ENCODE peak calls at places on chromosomes 7 and 10, in five cellular contexts. Q is fibroblast of lung, Z is dorsolateral prefrontal cortex, K is brain microvascular endothelial cell, E is adrenal gland. J is an unnamed sample.

GRCh38 chr7:130210181-130210935 is 2.7 kb downstream of the SSMEM1 start:
- DNase-seq in Q (peak; percentile 16), E (no peak), K (no peak), Z (no peak), J (peak; percentile 69)

GRCh38 chr7:91264083-91264923 is at the start of gene FZD1:
- DNase-seq in Z (peak; percentile 95), E (peak; percentile 98), K (peak; percentile 97), Q (peak; percentile 99), J (peak; percentile 99)

GRCh38 chr10:51748959-51749358 is 49.6 kb upstream of the CSTF2T start:
- DNase-seq in Z (no peak), E (no peak), Q (no peak), K (no peak), J (peak; percentile 5)

GRCh38 chr10:124099603-124100002 is 6.2 kb upstream of the CHST15 start:
- DNase-seq in K (no peak), Z (no peak), Q (no peak), E (no peak), J (no peak)

GRCh38 chr7:12749069-12749468 is 61.6 kb downstream of the ARL4A start:
- DNase-seq in Z (no peak), Q (no peak), E (no peak), K (no peak), J (no peak)

GRCh38 chr10:78780551-78780961 is 288.2 kb upstream of the ZMIZ1 start:
- DNase-seq in Q (no peak), Z (no peak), E (no peak), K (no peak), J (no peak)

GRCh38 chr10:13317474-13317873 is 17.6 kb upstream of the PHYH start:
- DNase-seq in Z (no peak), Q (no peak), E (no peak), K (no peak), J (peak; percentile 10)

GRCh38 chr10:14478639-14479038 is 147.9 kb upstream of the FRMD4A start:
- DNase-seq in Q (peak; percentile 87), K (peak; percentile 85), E (peak; percentile 67), Z (peak; percentile 68), J (peak; percentile 87)

GRCh38 chr7:155280446-155281410 is 16.9 kb upstream of the INSIG1 start:
- DNase-seq in E (no peak), Q (no peak), K (no peak), Z (no peak), J (no peak)

GRCh38 chr7:159102681-159103381 is 41.8 kb downstream of the VIPR2 start:
- DNase-seq in Z (no peak), E (no peak), Q (no peak), K (no peak), J (no peak)

GRCh38 chr7:73703985-73704639 is 15.4 kb downstream of the STX1A start:
- DNase-seq in E (peak; percentile 62), K (peak; percentile 60), Z (no peak), Q (no peak), J (peak; percentile 81)

GRCh38 chr10:80552151-80552646 is 14.5 kb downstream of the SH2D4B start:
- DNase-seq in E (peak; percentile 7), Q (no peak), K (no peak), Z (no peak), J (peak; percentile 34)

GRCh38 chr10:33537066-33537465 is 202.6 kb upstream of the NRP1 start:
- DNase-seq in Z (no peak), E (no peak), K (no peak), Q (peak; percentile 50), J (peak; percentile 53)
- H3K4me3 ChIP-seq in Z (no peak overlapping the region), E (no peak overlapping the region), K (no peak overlapping the region), Q (no peak overlapping the region), J (no peak overlapping the region)

DNA sequence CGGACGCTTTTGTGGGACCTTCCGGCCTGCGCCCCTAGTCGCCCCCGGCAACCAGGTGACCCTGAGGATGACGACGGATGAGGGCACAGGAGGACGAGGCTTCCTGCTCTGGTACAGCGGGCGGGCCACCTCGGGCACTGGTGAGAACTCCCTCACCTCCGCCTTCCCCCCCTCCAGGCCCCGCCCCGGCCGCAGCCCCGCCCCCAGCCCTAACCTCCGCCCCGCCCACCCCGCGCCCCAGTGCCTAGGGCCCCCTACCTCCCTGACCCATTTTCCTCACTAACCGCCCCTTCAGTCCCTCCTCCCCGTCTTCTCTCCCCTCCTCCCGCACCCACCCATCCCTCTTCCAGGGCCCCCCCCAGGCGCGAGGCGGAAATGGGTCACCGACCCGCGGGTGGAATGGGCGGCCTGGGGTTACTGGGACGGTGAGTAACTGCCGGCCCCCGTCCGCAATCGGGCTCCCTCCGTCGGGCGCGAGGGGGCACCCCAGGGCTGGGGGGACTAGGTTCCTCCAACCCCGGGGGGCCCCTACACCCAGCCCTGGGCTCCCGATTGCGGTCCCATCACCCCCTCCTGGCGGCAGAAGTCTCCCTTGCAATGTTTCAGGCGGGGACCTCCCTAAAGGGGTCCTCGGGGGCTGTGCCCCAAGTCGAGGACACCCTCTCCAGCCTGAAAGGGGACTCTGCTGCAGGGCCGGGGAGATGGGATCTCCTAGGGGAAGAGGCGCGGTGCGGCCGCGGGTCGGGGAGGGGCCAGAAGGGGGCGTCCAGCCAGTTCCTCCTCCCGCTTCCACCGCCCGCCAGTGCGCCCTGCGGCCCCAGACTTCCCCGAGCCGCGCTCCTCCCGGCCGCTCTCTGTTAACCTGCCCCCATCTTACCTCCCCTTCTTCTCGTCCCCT is 2.2 kb downstream of the PCOLCE start:
- DNase-seq in Q (peak; percentile 71), Z (peak; percentile 81), E (peak; percentile 77), K (peak; percentile 33), J (peak; percentile 64)
- TF ChIP-seq CTCF in Q (peak; percentile 33), Z (peak; percentile 51), E (peak; percentile 34), K (peak; percentile 63), J (peak; percentile 54)

GRCh38 chr7:50227623-50228618 is 76.6 kb upstream of the IKZF1 start:
- DNase-seq in Q (no peak), Z (no peak), K (no peak), E (no peak), J (no peak)
- H3K4me3 ChIP-seq in Q (no peak overlapping the region), Z (no peak overlapping the region), K (no peak overlapping the region), E (no peak overlapping the region), J (no peak overlapping the region)

GRCh38 chr7:105473163-105473562 is 48.9 kb downstream of the PUS7 start:
- DNase-seq in Q (peak; percentile 79), Z (no peak), E (peak; percentile 70), K (peak; percentile 71), J (peak; percentile 95)
- TF ChIP-seq CTCF in Q (peak; percentile 7), Z (no peak), E (no peak), K (no peak), J (no peak)

DNA sequence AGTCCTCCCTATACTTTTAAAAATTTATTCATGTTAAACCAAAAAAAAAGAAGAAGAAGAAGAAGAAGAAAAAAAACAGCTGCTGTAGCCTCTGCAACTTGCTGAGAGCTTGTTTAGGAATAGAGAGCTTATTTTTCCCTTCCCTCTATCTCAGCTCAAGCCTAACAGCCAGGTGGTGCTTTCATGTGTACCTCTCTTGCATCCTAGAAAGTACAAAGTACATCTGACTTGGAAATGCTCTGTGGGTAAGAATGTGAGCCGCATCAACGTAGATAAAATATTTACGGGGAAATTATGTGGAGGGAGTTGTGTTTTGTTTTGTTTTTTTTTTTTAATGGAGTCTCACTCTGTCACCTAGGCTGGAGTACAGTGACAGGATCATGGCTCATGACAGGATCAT is 99.6 kb downstream of the PLXDC2 start:
- DNase-seq in Q (no peak), E (no peak), K (no peak), Z (no peak), J (no peak)
- H3K4me3 ChIP-seq in Q (no peak overlapping the region), E (no peak overlapping the region), K (no peak overlapping the region), Z (no peak overlapping the region), J (no peak overlapping the region)

GRCh38 chr10:44967596-44967995 is 8.0 kb downstream of the RASSF4 start:
- DNase-seq in E (peak; percentile 35), Q (no peak), Z (no peak), K (no peak), J (no peak)

GRCh38 chr10:44969854-44970253 is 8.8 kb downstream of the DEPP1 start:
- DNase-seq in Q (no peak), K (no peak), E (no peak), Z (peak; percentile 37), J (no peak)

GRCh38 chr10:44966816-44967509 is 7.4 kb downstream of the RASSF4 start:
- DNase-seq in E (no peak), Z (no peak), Q (no peak), K (no peak), J (peak; percentile 40)

GRCh38 chr10:44968887-44969400 is 9.3 kb downstream of the RASSF4 start:
- DNase-seq in E (no peak), K (no peak), Z (no peak), Q (no peak), J (no peak)

GRCh38 chr10:44968101-44968886 is 8.7 kb downstream of the RASSF4 start:
- DNase-seq in Q (no peak), Z (no peak), K (no peak), E (peak; percentile 47), J (peak; percentile 67)
- TF ChIP-seq CTCF in Q (no peak), Z (no peak), K (no peak), E (no peak), J (no peak)

GRCh38 chr10:84493951-84494848 is 165.8 kb downstream of the CCSER2 start:
- DNase-seq in Z (no peak), Q (peak; percentile 82), K (peak; percentile 66), E (peak; percentile 36), J (peak; percentile 24)
- H3K4me3 ChIP-seq in Z (no peak overlapping the region), Q (no peak overlapping the region), K (no peak overlapping the region), E (no peak overlapping the region), J (no peak overlapping the region)

GRCh38 chr10:84097787-84098353 is 41.4 kb upstream of the GHITM start:
- DNase-seq in Q (peak; percentile 12), Z (no peak), K (no peak), E (no peak), J (peak; percentile 44)
- TF ChIP-seq CTCF in Q (peak; percentile 47), Z (peak; percentile 67), K (peak; percentile 48), E (no peak), J (peak; percentile 62)

DNA sequence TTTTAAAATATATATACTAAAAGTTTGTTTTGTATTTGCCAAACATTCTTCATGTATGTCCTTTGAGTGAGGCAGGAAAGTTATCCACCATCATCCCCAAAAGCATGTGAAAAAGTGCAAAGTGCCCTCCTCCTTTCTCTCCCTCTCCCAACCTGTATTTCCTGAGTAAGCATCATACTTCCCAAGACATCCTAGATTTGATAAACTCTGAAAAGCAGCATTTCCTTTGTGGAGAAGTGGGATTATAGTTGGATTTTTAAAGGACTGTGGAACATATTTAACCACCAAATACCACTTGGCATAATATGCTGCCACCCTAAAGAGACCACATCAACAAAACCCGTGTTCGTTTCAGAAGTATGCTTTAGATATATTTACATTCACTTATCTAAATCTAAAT is 36.9 kb downstream of the NET1 start:
- DNase-seq in Q (no peak), K (no peak), Z (no peak), E (no peak), J (no peak)
- H3K4me3 ChIP-seq in Q (no peak overlapping the region), K (peak overlapping the region; percentile 38), Z (peak overlapping the region; percentile 54), E (peak overlapping the region; percentile 24), J (no peak overlapping the region)

GRCh38 chr7:76220185-76221057 is 18.7 kb downstream of the SRRM3 start:
- DNase-seq in Q (peak; percentile 61), Z (no peak), E (peak; percentile 53), K (peak; percentile 18), J (peak; percentile 72)
- TF ChIP-seq CTCF in Q (peak; percentile 20), Z (no peak), E (no peak), K (peak; percentile 28), J (peak; percentile 49)

J was measured in choroid plexus epithelial cell.